ENCODE peak calls at places on chromosomes 16 and 17, in four cellular contexts. N is upper lobe of right lung, B is progenitor cell of endocrine pancreas, V is fibroblast of lung. J is an unnamed sample.

GRCh38 chr17:73639322-73639721 is 4.9 kb downstream of the SDK2 start:
- DNase-seq in B (no peak), V (peak), N (peak), J (no peak)

GRCh38 chr16:75580-76501 is 2.2 kb upstream of the MPG start:
- DNase-seq in V (peak), N (peak), B (no peak), J (no peak)

GRCh38 chr17:19645608-19646250 is 2.8 kb upstream of the ALDH3A2 start:
- DNase-seq in N (peak), B (no peak), V (peak), J (no peak)

GRCh38 chr17:77375917-77376651 is 235.3 kb downstream of the SEC14L1 start:
- DNase-seq in V (peak), B (no peak), N (no peak), J (no peak)

GRCh38 chr17:8818047-8818446 is 18.9 kb upstream of the MFSD6L start:
- DNase-seq in N (no peak), B (no peak), V (no peak), J (no peak)

GRCh38 chr16:3780570-3780969 is 63.2 kb upstream of the TRAP1 start:
- DNase-seq in B (no peak), V (peak), N (no peak), J (no peak)

GRCh38 chr16:3695610-3696369 is 21.5 kb downstream of the TRAP1 start:
- DNase-seq in N (no peak), V (no peak), B (peak), J (no peak)

GRCh38 chr17:3986270-3986938 is 22.2 kb upstream of the ATP2A3 start:
- DNase-seq in V (no peak), B (no peak), N (peak), J (no peak)

GRCh38 chr16:75402821-75403475 is 30.4 kb downstream of the CFDP1 start:
- DNase-seq in B (no peak), V (peak), N (no peak), J (no peak)

GRCh38 chr16:75406943-75407342 is 26.4 kb downstream of the CFDP1 start:
- DNase-seq in V (no peak), B (no peak), N (no peak), J (no peak)

GRCh38 chr16:75402174-75402820 is 31.0 kb downstream of the CFDP1 start:
- DNase-seq in V (peak), N (no peak), B (no peak), J (no peak)

GRCh38 chr16:75398333-75398732 is 35.0 kb downstream of the CFDP1 start:
- DNase-seq in B (no peak), V (no peak), N (no peak), J (no peak)

DNA sequence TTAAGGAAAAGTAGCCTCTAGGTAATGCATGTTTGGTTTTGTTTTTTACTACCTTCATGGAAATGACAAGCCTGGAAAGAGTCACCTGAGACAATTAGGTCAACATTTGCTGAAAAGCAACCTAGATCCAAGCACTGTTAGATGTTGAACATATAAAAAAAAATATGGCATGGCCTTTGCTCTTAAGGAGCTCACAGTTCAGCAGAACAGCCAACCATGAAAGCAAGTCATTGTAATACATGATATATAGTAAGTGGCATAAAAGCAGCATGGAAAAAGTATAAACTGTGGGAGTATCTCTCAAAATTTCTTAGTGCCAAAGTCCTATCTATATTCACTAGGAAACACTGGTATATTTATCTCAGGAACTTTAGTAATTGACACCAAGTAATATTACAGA is 31.6 kb downstream of the CFDP1 start:
- DNase-seq in N (no peak), B (no peak), V (no peak), J (no peak)
- TF ChIP-seq CTCF in N (no peak), B (no peak), V (no peak), J (no peak)

DNA sequence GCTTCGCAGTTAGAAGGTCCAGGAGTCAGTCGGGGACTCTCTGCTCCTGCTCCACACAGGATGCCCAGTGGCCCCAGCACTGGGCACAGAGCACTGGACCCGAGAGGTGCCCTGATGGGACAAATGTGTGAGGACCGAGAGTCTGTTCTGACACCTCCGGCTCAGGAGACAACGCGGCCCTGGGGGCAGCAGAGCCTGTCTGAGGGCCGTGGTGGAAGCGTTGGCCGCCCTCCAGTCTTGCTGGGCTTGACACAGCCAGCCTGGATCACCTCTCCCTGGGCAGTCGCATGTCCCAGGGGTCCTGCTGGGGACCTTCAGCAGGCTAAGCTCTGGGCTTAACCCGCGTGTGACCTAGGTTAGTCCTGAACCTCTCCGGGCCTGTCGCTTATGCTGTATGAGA is 23.1 kb downstream of the LGALS9 start:
- DNase-seq in V (no peak), B (no peak), N (no peak), J (no peak)
- TF ChIP-seq CTCF in V (no peak), B (no peak), N (no peak), J (no peak)

GRCh38 chr16:49513040-49513439 is 139.4 kb downstream of the C16orf78 start:
- DNase-seq in B (no peak), N (peak), V (peak), J (no peak)
- TF ChIP-seq CTCF in B (peak), N (no peak), V (no peak), J (no peak)

GRCh38 chr17:49677933-49678847 is at the start of gene SPOP:
- DNase-seq in V (peak), B (peak), N (peak), J (peak)
- TF ChIP-seq CTCF in V (no peak), B (no peak), N (no peak), J (no peak)